ENCODE peak calls at places on chromosomes 12 and 14, in five cellular contexts. D is neuronal stem cell, G is mesenchymal stem cell, F is trophoblast cell, H is H1. N is an unnamed sample.

GRCh38 chr14:64698899-64699298 is 5.3 kb upstream of the PLEKHG3 start:
- DNase-seq in F (no peak), H (no peak), G (peak; percentile 73), D (no peak), N (no peak)

GRCh38 chr14:52862652-52863338 is 71.4 kb upstream of the GNPNAT1 start:
- DNase-seq in D (no peak), H (no peak), G (peak; percentile 85), F (peak; percentile 48), N (no peak)

GRCh38 chr12:79618848-79619404 is 71.8 kb downstream of the PAWR start:
- DNase-seq in D (no peak), F (no peak), H (no peak), G (peak; percentile 26), N (no peak)

GRCh38 chr12:52007982-52008510 is 1.3 kb downstream of the TAMALIN start:
- DNase-seq in G (no peak), F (no peak), D (no peak), H (no peak), N (no peak)

GRCh38 chr14:104892517-104893434 is 27.7 kb downstream of the CEP170B start:
- DNase-seq in H (peak; percentile 48), G (no peak), D (no peak), F (no peak), N (peak; percentile 50)

GRCh38 chr12:42124764-42125371 is 19.8 kb downstream of the GXYLT1 start:
- DNase-seq in D (no peak), H (no peak), F (no peak), G (no peak), N (no peak)

GRCh38 chr12:38983117-38983571 is 77.8 kb upstream of the CPNE8 start:
- DNase-seq in H (no peak), D (no peak), F (no peak), G (no peak), N (no peak)

GRCh38 chr14:74980746-74981661 is 21.7 kb upstream of the EIF2B2 start:
- DNase-seq in G (peak; percentile 35), F (no peak), H (peak; percentile 72), D (peak; percentile 81), N (peak; percentile 59)

GRCh38 chr12:15700595-15700994 is 88.6 kb downstream of the EPS8 start:
- DNase-seq in F (no peak), G (peak; percentile 93), H (no peak), D (no peak), N (no peak)

GRCh38 chr14:63614964-63615363 is 26.7 kb downstream of the WDR89 start:
- DNase-seq in H (no peak), G (peak; percentile 35), D (no peak), F (no peak), N (no peak)

GRCh38 chr12:117151195-117152031 is 38.9 kb downstream of the FBXO21 start:
- DNase-seq in G (peak; percentile 57), D (peak; percentile 70), F (peak; percentile 68), H (peak; percentile 90), N (peak; percentile 92)

GRCh38 chr14:68027276-68027675 is 207.7 kb downstream of the RAD51B start:
- DNase-seq in G (no peak), D (no peak), H (no peak), F (no peak), N (no peak)

GRCh38 chr12:32455607-32456063 is 56.3 kb downstream of the FGD4 start:
- DNase-seq in G (peak; percentile 77), D (peak; percentile 32), H (no peak), F (peak; percentile 30), N (no peak)

DNA sequence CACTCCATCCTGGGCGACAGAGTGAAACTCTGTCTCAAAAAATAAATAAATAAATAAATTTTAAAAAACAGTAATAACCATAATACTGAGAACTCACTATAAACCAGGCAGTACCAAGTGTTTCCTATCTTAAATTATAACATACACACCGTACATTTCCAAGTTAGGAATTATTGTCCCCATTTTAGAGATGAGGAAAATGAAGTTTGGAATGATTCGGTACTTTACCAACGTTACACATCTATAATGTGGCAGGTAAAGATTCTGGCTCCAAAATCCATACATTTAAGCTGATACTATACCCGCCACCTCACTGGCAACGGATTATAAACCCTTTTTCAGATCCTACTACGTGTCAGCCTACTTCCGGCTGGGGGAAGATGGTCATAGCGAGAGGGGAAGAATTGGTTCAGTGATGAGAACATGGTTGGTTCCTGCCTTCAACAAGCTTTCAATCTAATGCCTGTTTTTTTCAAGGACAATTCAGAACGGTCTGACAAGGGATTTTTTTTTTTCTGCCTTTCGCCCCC is 105.9 kb upstream of the ATF7IP start:
- DNase-seq in G (no peak), F (no peak), D (no peak), H (no peak), N (no peak)
- H2AK5ac ChIP-seq in G (peak overlapping the region; percentile 84), F (peak overlapping the region; percentile 94), D (no peak overlapping the region), H (peak overlapping the region; percentile 76), N (no peak overlapping the region)

GRCh38 chr12:72076558-72076915 is 137.9 kb downstream of the TPH2 start:
- DNase-seq in H (no peak), G (no peak), D (no peak), F (no peak), N (no peak)
- H2BK12ac ChIP-seq in H (no peak overlapping the region), G (no peak overlapping the region), D (no peak overlapping the region), F (no peak overlapping the region), N (no peak overlapping the region)

DNA sequence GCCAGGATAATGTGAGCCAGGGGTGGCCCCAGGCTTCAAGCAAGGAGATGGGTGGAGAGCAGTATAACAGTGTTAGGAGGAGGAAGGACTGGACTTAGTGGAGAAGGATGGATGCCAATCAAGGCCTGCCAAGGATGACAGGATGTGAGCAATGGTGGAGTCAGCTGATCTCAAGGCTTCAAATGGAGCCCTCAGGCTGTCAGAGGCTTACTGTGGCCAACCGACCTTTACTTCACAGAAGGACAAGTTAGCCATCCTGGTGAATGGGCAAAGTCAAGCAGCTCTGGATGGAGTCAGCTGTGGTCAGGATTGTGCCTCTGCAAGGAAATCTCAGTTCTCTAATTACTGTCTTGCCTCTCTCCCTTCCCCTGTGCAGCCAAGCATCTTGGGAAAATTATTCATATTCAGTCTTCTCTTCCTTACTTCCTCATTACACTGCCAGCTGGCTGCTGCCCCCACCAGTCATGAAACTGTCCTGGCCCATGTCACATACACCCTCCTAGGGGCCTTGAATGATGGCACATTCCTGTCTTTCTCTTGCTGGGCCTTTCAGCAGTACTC is 7.6 kb upstream of the STAT6 start:
- DNase-seq in F (no peak), G (no peak), D (no peak), H (no peak), N (no peak)
- H2AK5ac ChIP-seq in F (no peak overlapping the region), G (no peak overlapping the region), D (no peak overlapping the region), H (no peak overlapping the region), N (no peak overlapping the region)

GRCh38 chr12:124082676-124083075 is 109.7 kb downstream of the ZNF664 start:
- DNase-seq in H (no peak), D (no peak), G (no peak), F (no peak), N (no peak)

GRCh38 chr12:124078800-124079199 is 105.8 kb downstream of the ZNF664 start:
- DNase-seq in F (no peak), H (no peak), D (no peak), G (no peak), N (no peak)

GRCh38 chr12:124080649-124081048 is 107.6 kb downstream of the ZNF664 start:
- DNase-seq in F (no peak), G (no peak), D (no peak), H (no peak), N (no peak)

GRCh38 chr12:124083708-124084107 is 110.7 kb downstream of the ZNF664 start:
- DNase-seq in F (no peak), H (no peak), G (no peak), D (no peak), N (no peak)

GRCh38 chr12:124082012-124082411 is 109.0 kb downstream of the ZNF664 start:
- DNase-seq in H (no peak), F (no peak), G (no peak), D (no peak), N (no peak)
- H2BK12ac ChIP-seq in H (no peak overlapping the region), F (no peak overlapping the region), G (no peak overlapping the region), D (no peak overlapping the region), N (no peak overlapping the region)

GRCh38 chr12:130477221-130477620 is 139.5 kb downstream of the PIWIL1 start:
- DNase-seq in H (no peak), G (no peak), F (no peak), D (no peak), N (no peak)

GRCh38 chr12:130480231-130480630 is 142.5 kb downstream of the PIWIL1 start:
- DNase-seq in F (no peak), D (no peak), H (no peak), G (no peak), N (no peak)

GRCh38 chr12:130477701-130478100 is 140.0 kb downstream of the PIWIL1 start:
- DNase-seq in D (no peak), H (no peak), G (no peak), F (no peak), N (no peak)

GRCh38 chr12:130479401-130480125 is 141.9 kb downstream of the PIWIL1 start:
- DNase-seq in H (no peak), F (no peak), D (no peak), G (no peak), N (no peak)

GRCh38 chr12:130478786-130479185 is 141.1 kb downstream of the PIWIL1 start:
- DNase-seq in D (no peak), H (no peak), G (no peak), F (no peak), N (no peak)
- H2AK5ac ChIP-seq in D (no peak overlapping the region), H (no peak overlapping the region), G (no peak overlapping the region), F (no peak overlapping the region), N (no peak overlapping the region)

GRCh38 chr12:92860521-92860920 is 68.6 kb downstream of the EEA1 start:
- DNase-seq in F (no peak), H (no peak), G (peak; percentile 55), D (no peak), N (no peak)
- H2BK12ac ChIP-seq in F (no peak overlapping the region), H (no peak overlapping the region), G (no peak overlapping the region), D (no peak overlapping the region), N (no peak overlapping the region)

N was measured in H9.